ENCODE peak calls at places on chromosomes 3 and 15, in five cellular contexts. L is stimulated activated CD8-positive, alpha-beta memory T cell treated with anti-CD3 and anti-CD28 coated beads, Interleukin-4, amount 100 ng/mL, for 24 hours; G is heart left ventricle; F is activated T-cell treated with anti-CD3 and anti-CD28 coated beads, Interleukin-2, amount 50 U/mL, for 72 hours; A is ureter. Y is an unnamed sample.

GRCh38 chr3:66195347-66195783 is 25.4 kb upstream of the SLC25A26 start:
- DNase-seq in L (peak), G (peak), F (no peak), A (no peak), Y (peak)

GRCh38 chr15:34663101-34663500 is 79.7 kb upstream of the GOLGA8B start:
- DNase-seq in L (no peak), G (no peak), F (no peak), A (no peak), Y (no peak)

GRCh38 chr3:146247906-146248305 is 3.0 kb downstream of the PLSCR4 start:
- DNase-seq in L (no peak), G (no peak), F (no peak), A (no peak), Y (no peak)

GRCh38 chr15:101489633-101490407 is at the start of gene PCSK6:
- DNase-seq in L (no peak), G (no peak), F (no peak), A (no peak), Y (peak)

GRCh38 chr15:51377038-51377761 is 35.7 kb downstream of the GLDN start:
- DNase-seq in L (no peak), G (no peak), F (no peak), A (no peak), Y (peak)

GRCh38 chr3:58041826-58042324 is 33.7 kb downstream of the FLNB start:
- DNase-seq in L (no peak), G (no peak), F (no peak), A (no peak), Y (peak)

GRCh38 chr15:69919816-69920215 is 177.9 kb downstream of the TLE3 start:
- DNase-seq in L (no peak), G (no peak), F (no peak), A (no peak), Y (no peak)

GRCh38 chr15:82944840-82945239 is 7.7 kb downstream of the HOMER2 start:
- DNase-seq in L (no peak), G (no peak), F (no peak), A (no peak), Y (peak)

GRCh38 chr3:53202331-53203015 is 41.5 kb downstream of the PRKCD start:
- DNase-seq in L (no peak), G (no peak), F (no peak), A (no peak), Y (no peak)

GRCh38 chr3:133161666-133162065 is 123.5 kb downstream of the TMEM108 start:
- DNase-seq in L (no peak), G (no peak), F (no peak), A (no peak), Y (no peak)

GRCh38 chr3:179174898-179175297 is 26.7 kb downstream of the PIK3CA start:
- DNase-seq in L (no peak), G (no peak), F (no peak), A (no peak), Y (no peak)

GRCh38 chr3:194275721-194276120 is 75.4 kb downstream of the CPN2 start:
- DNase-seq in L (no peak), G (peak), F (no peak), A (no peak), Y (no peak)

GRCh38 chr3:178392553-178392952 is 143.7 kb upstream of the KCNMB2 start:
- DNase-seq in L (no peak), G (no peak), F (peak), A (no peak), Y (no peak)

GRCh38 chr15:87478688-87479072 is 777.9 kb downstream of the NTRK3 start:
- DNase-seq in L (no peak), G (no peak), F (no peak), A (no peak), Y (no peak)

GRCh38 chr3:59052803-59053411 is 3.1 kb upstream of the CFAP20DC start:
- DNase-seq in L (no peak), G (no peak), F (no peak), A (no peak), Y (peak)

GRCh38 chr15:97804950-97805349 is 155.6 kb upstream of the ARRDC4 start:
- DNase-seq in L (no peak), G (no peak), F (no peak), A (no peak), Y (no peak)

Y was measured in Daoy.